ENCODE peak calls at places on chromosomes 5 and 9, in eight cellular contexts. X is HT1080; A is WTC11; W is astrocyte; S is gastrocnemius medialis; E is T-helper 1 cell; L is WERI-Rb-1; F is activated CD8-positive, alpha-beta memory T cell treated with anti-CD3 and anti-CD28 coated beads for 1 hour. P is an unnamed sample.
A peak's percentile ranks its signal among the peaks of the same experiment; 100 is the strongest.

GRCh38 chr9:123000371-123001068 is 32.9 kb upstream of the GPR21 start:
- DNase-seq in X (no peak), A (no peak), W (no peak), S (no peak), E (no peak), L (no peak), F (no peak), P (peak; percentile 17)

GRCh38 chr5:82019342-82020138 is 47.7 kb downstream of the ATG10 start:
- DNase-seq in X (no peak), A (no peak), W (no peak), S (no peak), E (no peak), L (no peak), F (no peak), P (no peak)

GRCh38 chr5:148781771-148782170 is 44.6 kb upstream of the ADRB2 start:
- DNase-seq in X (no peak), A (no peak), W (no peak), S (no peak), E (no peak), L (no peak), F (no peak), P (no peak)

GRCh38 chr9:87944687-87945086 is 26.9 kb downstream of the SPATA31C1 start:
- DNase-seq in X (no peak), A (no peak), W (no peak), S (no peak), E (no peak), L (no peak), F (no peak), P (no peak)

GRCh38 chr9:16406536-16407225 is 463.8 kb downstream of the BNC2 start:
- DNase-seq in X (no peak), A (no peak), W (no peak), S (no peak), E (no peak), L (no peak), F (no peak), P (no peak)

GRCh38 chr5:96476654-96477053 is 43.6 kb upstream of the PCSK1 start:
- DNase-seq in X (peak; percentile 64), A (no peak), W (peak; percentile 7), S (no peak), E (no peak), L (no peak), F (no peak), P (peak; percentile 54)

GRCh38 chr5:148193202-148193601 is 9.6 kb upstream of the SPINK6 start:
- DNase-seq in X (no peak), A (no peak), W (no peak), S (no peak), E (no peak), L (no peak), F (no peak), P (no peak)

GRCh38 chr9:133389025-133389557 is 12.9 kb downstream of the STKLD1 start:
- DNase-seq in X (no peak), A (no peak), W (no peak), S (no peak), E (no peak), L (no peak), F (no peak), P (no peak)

P was measured in GM23248.